ENCODE peak calls at places on chromosomes 16 and 17, in seven cellular contexts. A, F, X, J, T, O and G are unnamed samples.

GRCh38 chr17:75428775-75429469 is 23.4 kb upstream of the GRB2 start:
- DNase-seq in A (no peak), J (peak; percentile 80), X (no peak), F (peak; percentile 85), O (no peak), T (no peak), G (peak; percentile 84)

GRCh38 chr16:85524630-85525463 is 88.3 kb upstream of the GSE1 start:
- DNase-seq in A (no peak), X (no peak), J (peak; percentile 43), O (no peak), F (no peak), T (no peak), G (peak; percentile 10)

GRCh38 chr17:52995127-52995526 is 827.6 kb upstream of the KIF2B start:
- DNase-seq in O (no peak), F (no peak), A (no peak), J (no peak), X (no peak), T (no peak), G (no peak)

GRCh38 chr16:19148189-19148588 is 19.9 kb upstream of the SYT17 start:
- DNase-seq in X (no peak), T (no peak), O (no peak), J (no peak), A (no peak), F (no peak), G (no peak)

GRCh38 chr17:65538679-65539529 is 22.5 kb downstream of the AXIN2 start:
- DNase-seq in J (no peak), A (no peak), F (no peak), T (no peak), X (no peak), O (no peak), G (no peak)

GRCh38 chr16:78146807-78147206 is 47.4 kb downstream of the WWOX start:
- DNase-seq in J (no peak), O (no peak), F (no peak), X (no peak), T (no peak), A (no peak), G (no peak)

GRCh38 chr16:30971298-30971697 is 13.7 kb upstream of the HSD3B7 start:
- DNase-seq in F (no peak), A (no peak), T (no peak), X (no peak), O (no peak), J (no peak), G (no peak)

GRCh38 chr17:1607971-1608320 is 20.7 kb downstream of the SLC43A2 start:
- DNase-seq in O (no peak), X (no peak), A (no peak), J (no peak), F (no peak), T (no peak), G (no peak)

GRCh38 chr16:81429045-81429521 is 15.5 kb upstream of the CMIP start:
- DNase-seq in A (no peak), T (no peak), X (peak; percentile 68), F (peak; percentile 50), J (peak; percentile 65), O (peak; percentile 70), G (no peak)

GRCh38 chr16:86495756-86496261 is 14.5 kb upstream of the FOXF1 start:
- DNase-seq in O (no peak), X (no peak), A (no peak), F (no peak), T (no peak), J (no peak), G (no peak)

GRCh38 chr16:1037023-1037933 is 35.3 kb upstream of the SSTR5 start:
- DNase-seq in O (no peak), X (no peak), F (no peak), T (no peak), A (no peak), J (no peak), G (peak; percentile 1)

GRCh38 chr16:68961778-68962402 is 118.6 kb downstream of the TANGO6 start:
- DNase-seq in F (no peak), A (no peak), O (no peak), J (no peak), T (no peak), X (no peak), G (no peak)

GRCh38 chr17:55086635-55087058 is 118.1 kb downstream of the STXBP4 start:
- DNase-seq in X (no peak), T (no peak), J (peak; percentile 87), F (peak; percentile 88), A (no peak), O (no peak), G (peak; percentile 89)

GRCh38 chr17:73281926-73282325 is 20.2 kb upstream of the CPSF4L start:
- DNase-seq in A (no peak), J (no peak), T (no peak), F (no peak), X (no peak), O (no peak), G (no peak)

GRCh38 chr17:47257651-47258339 is 4.2 kb downstream of the ITGB3 start:
- DNase-seq in J (peak; percentile 88), F (peak; percentile 78), T (no peak), O (no peak), X (no peak), A (no peak), G (peak; percentile 90)

GRCh38 chr16:3611145-3611977 is at the start of gene SLX4:
- DNase-seq in F (peak; percentile 78), T (peak; percentile 84), X (peak; percentile 94), J (peak; percentile 91), O (peak; percentile 90), A (peak; percentile 89), G (peak; percentile 84)

GRCh38 chr17:4599505-4600281 is 15.4 kb downstream of the SMTNL2 start:
- DNase-seq in O (peak; percentile 32), J (no peak), A (no peak), X (peak; percentile 86), F (no peak), T (no peak), G (peak; percentile 30)

GRCh38 chr16:58158137-58158536 is 29.0 kb upstream of the CFAP20 start:
- DNase-seq in F (no peak), X (no peak), J (no peak), T (no peak), O (no peak), A (no peak), G (no peak)

GRCh38 chr16:85683363-85683762 is 5.4 kb downstream of the GINS2 start:
- DNase-seq in T (no peak), J (no peak), X (no peak), O (no peak), F (no peak), A (no peak), G (no peak)

GRCh38 chr16:50519001-50519400 is 29.2 kb upstream of the NKD1 start:
- DNase-seq in F (no peak), O (no peak), A (no peak), X (peak; percentile 23), J (no peak), T (no peak), G (no peak)

GRCh38 chr17:31674717-31675349 is 184.2 kb downstream of the COPRS start:
- DNase-seq in T (no peak), F (peak; percentile 80), J (peak; percentile 68), O (no peak), X (no peak), A (no peak), G (peak; percentile 77)

GRCh38 chr17:76427457-76428231 is 25.3 kb downstream of the UBE2O start:
- DNase-seq in J (peak; percentile 79), T (no peak), O (peak; percentile 38), A (no peak), F (peak; percentile 29), X (no peak), G (peak; percentile 65)

GRCh38 chr17:63772801-63773271 is 561 bp downstream of the CCDC47 start:
- DNase-seq in T (no peak), O (peak; percentile 33), X (no peak), A (no peak), J (peak; percentile 46), F (peak; percentile 10), G (peak; percentile 34)

GRCh38 chr17:16281351-16281750 is 64.3 kb downstream of the PIGL start:
- DNase-seq in T (no peak), J (peak; percentile 84), F (peak; percentile 78), O (no peak), A (no peak), X (no peak), G (peak; percentile 76)

GRCh38 chr17:63519972-63520882 is 2.9 kb upstream of the KCNH6 start:
- DNase-seq in O (peak; percentile 90), F (no peak), X (no peak), J (no peak), T (no peak), A (no peak), G (no peak)

GRCh38 chr17:10290046-10290445 is 82.8 kb downstream of the MYH13 start:
- DNase-seq in J (no peak), F (no peak), O (peak; percentile 15), A (no peak), T (no peak), X (no peak), G (peak; percentile 31)

GRCh38 chr16:14024300-14024699 is 46.8 kb upstream of the MRTFB start:
- DNase-seq in T (no peak), F (no peak), X (no peak), A (no peak), J (peak; percentile 33), O (no peak), G (peak; percentile 42)

GRCh38 chr17:5544115-5544514 is 40.2 kb downstream of the NLRP1 start:
- DNase-seq in X (no peak), J (no peak), T (no peak), O (no peak), A (no peak), F (no peak), G (no peak)

GRCh38 chr16:27721548-27722265 is 171.8 kb downstream of the KATNIP start:
- DNase-seq in J (no peak), X (no peak), O (peak; percentile 42), A (no peak), T (no peak), F (no peak), G (peak; percentile 97)

GRCh38 chr17:59298512-59298911 is 32.9 kb upstream of the YPEL2 start:
- DNase-seq in T (no peak), J (no peak), A (no peak), X (no peak), O (no peak), F (no peak), G (no peak)

GRCh38 chr17:57404073-57404472 is 147.8 kb downstream of the MSI2 start:
- DNase-seq in F (no peak), O (no peak), X (no peak), T (no peak), A (no peak), J (no peak), G (no peak)

GRCh38 chr16:75929056-75929455 is 202.8 kb upstream of the CPHXL start:
- DNase-seq in T (no peak), J (no peak), F (no peak), X (no peak), A (no peak), O (no peak), G (peak; percentile 79)

GRCh38 chr16:71246309-71246708 is 15.8 kb upstream of the HYDIN start:
- DNase-seq in J (no peak), F (no peak), O (no peak), X (no peak), T (no peak), A (no peak), G (no peak)

GRCh38 chr17:73582821-73583220 is 61.4 kb downstream of the SDK2 start:
- DNase-seq in O (no peak), J (no peak), T (no peak), A (no peak), F (no peak), X (no peak), G (no peak)